ENCODE peak calls at places on chromosomes 7 and 10, in seven cellular contexts. N is SJSA1, Q is body of pancreas, M is epithelial cell of esophagus, O is HFF-Myc, K is endodermal cell, C is A673. X is an unnamed sample.

GRCh38 chr7:151059362-151060112 is at the start of gene SLC4A2:
- DNase-seq in N (peak; percentile 65), Q (peak; percentile 67), K (peak; percentile 86), C (peak; percentile 89), M (peak; percentile 69), O (no peak), X (no peak)

GRCh38 chr7:157432957-157433576 is 96.3 kb downstream of the DNAJB6 start:
- DNase-seq in Q (no peak), N (peak; percentile 38), M (peak; percentile 8), C (peak; percentile 65), K (peak; percentile 81), O (no peak), X (no peak)

GRCh38 chr10:15630353-15630752 is 89.4 kb downstream of the ITGA8 start:
- DNase-seq in C (no peak), O (no peak), M (no peak), N (no peak), K (no peak), Q (no peak), X (no peak)

GRCh38 chr7:29123611-29124190 is 22.6 kb downstream of the CPVL start:
- DNase-seq in O (no peak), M (peak; percentile 31), C (no peak), N (no peak), Q (no peak), K (no peak), X (no peak)

GRCh38 chr7:30914611-30915601 is 3.3 kb downstream of the AQP1 start:
- DNase-seq in M (no peak), N (peak; percentile 43), O (peak; percentile 61), C (no peak), K (peak; percentile 59), Q (peak; percentile 8), X (no peak)

GRCh38 chr10:50334273-50334672 is 83.0 kb upstream of the ASAH2 start:
- DNase-seq in Q (no peak), C (no peak), O (no peak), K (no peak), M (peak; percentile 47), N (no peak), X (no peak)

GRCh38 chr10:49744091-49744685 is 17.9 kb downstream of the OGDHL start:
- DNase-seq in O (no peak), M (no peak), N (no peak), K (no peak), C (no peak), Q (no peak), X (no peak)

GRCh38 chr7:867406-868188 is 8.8 kb upstream of the GET4 start:
- DNase-seq in Q (no peak), O (peak; percentile 59), N (no peak), K (no peak), C (no peak), M (peak; percentile 68), X (peak; percentile 6)

DNA sequence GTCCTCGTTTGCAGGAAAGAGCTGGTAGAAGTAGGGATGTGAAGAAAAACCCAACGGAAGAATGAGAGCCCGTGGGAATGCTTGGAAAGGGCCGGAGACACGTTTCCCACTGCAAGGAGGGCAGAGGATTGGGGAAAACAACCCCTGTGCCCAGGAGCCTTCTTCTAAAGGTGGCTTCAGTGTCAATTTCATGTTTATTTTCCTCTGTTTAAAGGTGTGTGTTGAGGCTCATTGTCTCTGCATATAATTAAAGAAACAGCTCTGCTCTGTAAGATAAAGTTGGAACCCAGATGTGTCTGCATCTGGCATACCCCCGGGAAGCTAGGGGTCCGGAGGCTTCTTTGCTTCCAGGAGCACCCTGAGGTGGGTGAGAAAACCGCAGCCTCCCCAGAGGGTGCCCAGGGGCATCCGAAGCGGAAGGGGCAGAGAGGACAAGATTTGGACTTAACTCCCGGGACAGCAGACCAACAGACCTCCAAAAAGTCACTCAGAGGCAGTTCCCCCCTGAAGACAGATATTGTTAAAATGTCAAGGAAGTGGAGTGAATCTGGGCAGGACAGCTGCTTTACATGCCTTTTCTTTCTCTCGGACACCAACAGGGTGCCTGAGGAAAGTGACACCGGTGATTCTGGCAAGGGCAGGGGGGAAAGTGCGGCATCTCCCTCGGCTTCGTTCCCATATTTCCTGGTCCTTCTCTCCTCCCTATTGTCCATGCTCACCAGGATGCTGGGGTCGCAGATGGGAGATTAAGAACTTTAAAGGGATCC is 8.6 kb upstream of the GATA3 start:
- DNase-seq in O (no peak), N (no peak), K (no peak), C (no peak), Q (no peak), M (no peak), X (no peak)
- H3K4me3 ChIP-seq in O (no peak overlapping the region), N (no peak overlapping the region), K (peak overlapping the region; percentile 79), C (no peak overlapping the region), Q (no peak overlapping the region), M (no peak overlapping the region), X (no peak overlapping the region)

DNA sequence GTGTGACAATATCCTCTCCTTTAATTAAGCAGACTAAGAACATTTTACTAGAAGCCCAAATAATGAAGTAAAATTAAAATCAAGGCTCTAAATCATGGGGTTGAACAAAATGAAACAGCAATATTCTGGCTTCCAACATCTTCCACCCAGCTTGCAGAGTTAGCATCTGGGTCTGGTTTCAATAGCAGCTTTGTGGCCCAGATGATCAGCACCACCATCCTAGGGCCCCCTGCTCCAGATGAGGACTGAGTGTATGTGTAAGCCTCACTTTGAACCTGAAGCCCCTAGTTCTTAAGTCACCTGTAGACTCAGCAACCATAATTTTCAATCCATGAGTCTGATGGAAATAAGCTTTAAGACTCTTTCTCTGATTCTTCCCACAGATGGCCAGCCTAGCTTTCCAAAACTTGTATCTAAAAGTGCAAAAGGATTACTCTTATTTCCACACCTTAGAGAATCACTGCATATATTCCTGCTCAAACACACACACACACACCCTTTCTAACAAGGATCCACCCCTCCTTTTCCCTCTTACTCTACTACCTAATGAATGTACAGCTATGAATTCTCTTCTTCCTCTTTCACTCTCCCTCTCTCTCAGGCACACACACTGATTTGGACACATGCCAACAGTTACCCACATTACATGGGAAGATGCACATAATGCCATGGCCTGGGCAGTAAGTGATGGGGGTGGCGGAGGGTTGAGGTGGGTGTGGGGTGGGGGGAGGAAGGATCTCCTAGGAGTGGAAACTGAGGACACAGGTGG is 3.5 kb downstream of the DENND11 start:
- DNase-seq in K (no peak), O (no peak), M (no peak), Q (no peak), C (no peak), N (no peak), X (no peak)
- H3K4me3 ChIP-seq in K (no peak overlapping the region), O (no peak overlapping the region), M (no peak overlapping the region), Q (no peak overlapping the region), C (no peak overlapping the region), N (no peak overlapping the region), X (no peak overlapping the region)

GRCh38 chr7:73906874-73907273 is 45.9 kb downstream of the TMEM270 start:
- DNase-seq in N (no peak), C (no peak), O (no peak), M (no peak), K (no peak), Q (no peak), X (no peak)

GRCh38 chr7:73909051-73909941 is 48.3 kb downstream of the TMEM270 start:
- DNase-seq in C (no peak), Q (no peak), M (no peak), K (no peak), O (no peak), N (no peak), X (no peak)

GRCh38 chr7:73909996-73910395 is 49.0 kb downstream of the TMEM270 start:
- DNase-seq in Q (no peak), M (no peak), N (no peak), C (no peak), K (no peak), O (no peak), X (no peak)

GRCh38 chr7:73907554-73908122 is 46.7 kb downstream of the TMEM270 start:
- DNase-seq in O (no peak), Q (no peak), C (no peak), N (no peak), K (no peak), M (no peak), X (no peak)

DNA sequence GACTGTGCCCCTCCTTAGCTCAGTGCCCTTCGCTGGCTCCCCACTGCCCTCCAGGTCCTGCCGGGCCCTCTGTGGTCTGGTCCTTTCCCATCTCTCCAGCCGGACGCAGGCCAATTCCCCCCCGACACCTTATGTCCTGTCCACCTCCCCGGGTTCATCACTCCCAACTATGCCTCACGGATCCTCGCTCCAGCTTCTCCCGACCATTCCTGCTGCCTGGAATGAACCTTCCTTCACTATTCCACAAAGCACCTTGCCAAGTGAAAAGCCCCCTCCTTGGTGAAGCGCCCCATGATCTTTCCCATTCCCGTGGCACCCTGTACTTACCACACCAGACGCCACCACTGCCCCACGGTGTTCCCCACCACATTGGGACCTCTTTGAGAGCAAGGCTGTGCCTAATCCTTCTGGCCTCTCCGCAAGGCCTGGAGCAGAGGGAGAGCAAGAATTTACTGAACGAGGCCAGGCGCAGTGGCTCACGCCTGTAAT is 47.2 kb downstream of the TMEM270 start:
- DNase-seq in M (no peak), K (no peak), C (no peak), N (no peak), O (no peak), Q (no peak), X (no peak)
- H3K4me3 ChIP-seq in M (no peak overlapping the region), K (no peak overlapping the region), C (no peak overlapping the region), N (no peak overlapping the region), O (no peak overlapping the region), Q (no peak overlapping the region), X (no peak overlapping the region)

GRCh38 chr7:18494821-18495408 is 634 bp upstream of the HDAC9 start:
- DNase-seq in O (no peak), Q (no peak), C (peak; percentile 40), K (no peak), M (peak; percentile 18), N (no peak), X (no peak)
- H3K4me3 ChIP-seq in O (no peak overlapping the region), Q (no peak overlapping the region), C (peak overlapping the region; percentile 48), K (peak overlapping the region; percentile 50), M (no peak overlapping the region), N (peak overlapping the region; percentile 27), X (peak overlapping the region; percentile 32)

GRCh38 chr7:132131196-132131595 is 445.1 kb downstream of the PLXNA4 start:
- DNase-seq in C (no peak), O (no peak), K (no peak), Q (no peak), M (no peak), N (no peak), X (no peak)
- H3K4me3 ChIP-seq in C (no peak overlapping the region), O (no peak overlapping the region), K (no peak overlapping the region), Q (no peak overlapping the region), M (no peak overlapping the region), N (no peak overlapping the region), X (no peak overlapping the region)